ENCODE peak calls at places on chromosomes 1 and 21, in five cellular contexts. K is fibroblast of lung; S is NCI-H1105 treated with DMSO at 0.1 percent for 48 hours; R is stimulated activated CD4-positive, alpha-beta T cell treated with anti-CD3 and anti-CD28 coated beads, Interleukin-4, amount 100 ng/mL, for 48 hours; F is heart right ventricle. U is an unnamed sample.
A peak's percentile ranks its signal among the peaks of the same experiment; 100 is the strongest.

GRCh38 chr1:224733021-224733911 is 117.1 kb downstream of the CNIH3 start:
- DNase-seq in F (peak; percentile 32), K (peak; percentile 50), R (no peak), S (no peak), U (no peak)

GRCh38 chr21:30515681-30516080 is 13.7 kb upstream of the KRTAP19-5 start:
- DNase-seq in S (no peak), R (no peak), F (no peak), K (no peak), U (no peak)

GRCh38 chr1:113694910-113695309 is 64.4 kb downstream of the PHTF1 start:
- DNase-seq in S (no peak), K (no peak), R (no peak), F (no peak), U (no peak)

GRCh38 chr1:201495447-201496295 is 11.3 kb downstream of the CSRP1 start:
- DNase-seq in K (peak; percentile 95), F (peak; percentile 82), S (peak; percentile 79), R (no peak), U (no peak)

GRCh38 chr1:202968895-202969295 is 1.8 kb upstream of the CYB5R1 start:
- DNase-seq in K (peak; percentile 57), F (peak; percentile 63), S (no peak), R (peak; percentile 21), U (no peak)

GRCh38 chr1:11654571-11655262 is at the start of gene FBXO44:
- DNase-seq in K (no peak), F (peak; percentile 34), S (peak; percentile 15), R (peak; percentile 60), U (peak; percentile 31)

GRCh38 chr1:145716641-145717061 is 2.6 kb upstream of the CD160 start:
- DNase-seq in R (no peak), K (no peak), S (no peak), F (no peak), U (no peak)

GRCh38 chr1:222931018-222931417 is 116.2 kb downstream of the DISP1 start:
- DNase-seq in K (no peak), F (no peak), S (no peak), R (no peak), U (no peak)

GRCh38 chr1:178941261-178941689 is 70.4 kb upstream of the ANGPTL1 start:
- DNase-seq in K (no peak), F (no peak), R (no peak), S (no peak), U (no peak)

GRCh38 chr1:180168786-180169640 is 14.3 kb downstream of the QSOX1 start:
- DNase-seq in R (no peak), K (peak; percentile 48), F (no peak), S (peak; percentile 19), U (no peak)